ENCODE peak calls at places on chromosome 20, in six cellular contexts. One of them, this sample, is unnamed.

GRCh38 chr20:60258255-60258863 is 300.1 kb downstream of the CDH26 start:
- DNase-seq in hepatocyte: no peak
- DNase-seq in endothelial cell of umbilical vein: no peak
- DNase-seq in PC-3: no peak
- DNase-seq in fibroblast of lung: no peak
- DNase-seq in H9: no peak
- DNase-seq in this sample: no peak

GRCh38 chr20:37095108-37095608 is 639 bp downstream of the RBL1 start:
- DNase-seq in fibroblast of lung: peak
- DNase-seq in hepatocyte: peak
- DNase-seq in PC-3: no peak
- DNase-seq in endothelial cell of umbilical vein: no peak
- DNase-seq in H9: no peak
- DNase-seq in this sample: peak

GRCh38 chr20:43925215-43925614 is 10.6 kb downstream of the TOX2 start:
- DNase-seq in fibroblast of lung: no peak
- DNase-seq in hepatocyte: no peak
- DNase-seq in PC-3: no peak
- DNase-seq in H9: no peak
- DNase-seq in endothelial cell of umbilical vein: no peak
- DNase-seq in this sample: no peak

GRCh38 chr20:50295762-50296449 is 105.3 kb downstream of the CEBPB start:
- DNase-seq in endothelial cell of umbilical vein: no peak
- DNase-seq in hepatocyte: no peak
- DNase-seq in PC-3: no peak
- DNase-seq in fibroblast of lung: no peak
- DNase-seq in H9: no peak
- DNase-seq in this sample: no peak

GRCh38 chr20:32632461-32633354 is 41.0 kb downstream of the C20orf203 start:
- DNase-seq in fibroblast of lung: no peak
- DNase-seq in hepatocyte: no peak
- DNase-seq in endothelial cell of umbilical vein: no peak
- DNase-seq in PC-3: no peak
- DNase-seq in H9: no peak
- DNase-seq in this sample: no peak

GRCh38 chr20:8646716-8647115 is 422.2 kb upstream of the PLCB4 start:
- DNase-seq in hepatocyte: no peak
- DNase-seq in fibroblast of lung: no peak
- DNase-seq in PC-3: no peak
- DNase-seq in endothelial cell of umbilical vein: no peak
- DNase-seq in H9: no peak
- DNase-seq in this sample: peak

GRCh38 chr20:11891081-11891826 is 26.4 kb upstream of the BTBD3 start:
- DNase-seq in endothelial cell of umbilical vein: peak
- DNase-seq in PC-3: peak
- DNase-seq in H9: peak
- DNase-seq in hepatocyte: peak
- DNase-seq in fibroblast of lung: peak
- DNase-seq in this sample: peak

GRCh38 chr20:36461600-36462439 is 79.5 kb upstream of the MYL9 start:
- DNase-seq in fibroblast of lung: peak
- DNase-seq in PC-3: peak
- DNase-seq in hepatocyte: peak
- DNase-seq in H9: peak
- DNase-seq in endothelial cell of umbilical vein: peak
- DNase-seq in this sample: peak

GRCh38 chr20:25148982-25149846 is 46.3 kb upstream of the ENTPD6 start:
- DNase-seq in hepatocyte: no peak
- DNase-seq in H9: no peak
- DNase-seq in endothelial cell of umbilical vein: no peak
- DNase-seq in PC-3: no peak
- DNase-seq in fibroblast of lung: peak
- DNase-seq in this sample: no peak

GRCh38 chr20:52978851-52979250 is 6.7 kb downstream of the TSHZ2 start:
- DNase-seq in endothelial cell of umbilical vein: no peak
- DNase-seq in PC-3: no peak
- DNase-seq in fibroblast of lung: no peak
- DNase-seq in hepatocyte: no peak
- DNase-seq in H9: no peak
- DNase-seq in this sample: peak

GRCh38 chr20:9185511-9185910 is 116.6 kb downstream of the PLCB4 start:
- DNase-seq in H9: no peak
- DNase-seq in fibroblast of lung: peak
- DNase-seq in PC-3: peak
- DNase-seq in endothelial cell of umbilical vein: peak
- DNase-seq in hepatocyte: no peak
- DNase-seq in this sample: no peak

DNA sequence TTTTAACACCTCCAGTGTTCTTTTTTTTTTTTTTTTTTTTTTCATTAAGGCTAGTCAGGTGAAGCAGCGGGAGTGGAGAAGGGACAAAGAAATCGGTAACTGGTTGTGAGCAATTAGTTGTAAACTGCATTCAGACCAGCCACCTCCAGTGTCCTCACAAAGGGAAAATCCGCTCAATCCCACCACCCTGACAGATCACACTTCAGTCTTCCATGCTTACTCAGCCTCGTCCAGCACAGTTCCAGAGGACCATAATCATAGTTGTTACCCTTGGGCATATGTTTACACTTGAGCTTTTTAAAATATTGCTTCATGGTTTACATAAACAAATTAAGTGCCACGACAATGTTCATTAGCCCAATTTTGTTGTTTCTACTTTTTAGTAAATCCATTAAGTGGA is 10.2 kb downstream of the DYNLRB1 start:
- DNase-seq in PC-3: no peak
- DNase-seq in H9: no peak
- DNase-seq in fibroblast of lung: peak
- DNase-seq in endothelial cell of umbilical vein: no peak
- DNase-seq in hepatocyte: no peak
- DNase-seq in this sample: no peak
- H3K4me2 ChIP-seq in PC-3: peak
- H3K4me2 ChIP-seq in H9: no peak
- H3K4me2 ChIP-seq in fibroblast of lung: peak
- H3K4me2 ChIP-seq in endothelial cell of umbilical vein: peak
- H3K4me2 ChIP-seq in hepatocyte: peak
- H3K4me2 ChIP-seq in this sample: peak

GRCh38 chr20:63538204-63539091 is 1.3 kb upstream of the PTK6 start:
- DNase-seq in hepatocyte: peak
- DNase-seq in PC-3: peak
- DNase-seq in H9: no peak
- DNase-seq in endothelial cell of umbilical vein: no peak
- DNase-seq in fibroblast of lung: peak
- DNase-seq in this sample: no peak
- H3K27ac ChIP-seq in hepatocyte: no peak
- H3K27ac ChIP-seq in PC-3: peak
- H3K27ac ChIP-seq in H9: no peak
- H3K27ac ChIP-seq in endothelial cell of umbilical vein: no peak
- H3K27ac ChIP-seq in fibroblast of lung: no peak
- H3K27ac ChIP-seq in this sample: no peak

GRCh38 chr20:48686238-48687096 is 141.3 kb downstream of the PREX1 start:
- DNase-seq in H9: no peak
- DNase-seq in hepatocyte: peak
- DNase-seq in fibroblast of lung: peak
- DNase-seq in endothelial cell of umbilical vein: peak
- DNase-seq in PC-3: peak
- DNase-seq in this sample: no peak
- H3K4me2 ChIP-seq in H9: no peak
- H3K4me2 ChIP-seq in hepatocyte: peak
- H3K4me2 ChIP-seq in fibroblast of lung: peak
- H3K4me2 ChIP-seq in endothelial cell of umbilical vein: no peak
- H3K4me2 ChIP-seq in PC-3: no peak
- H3K4me2 ChIP-seq in this sample: no peak

DNA sequence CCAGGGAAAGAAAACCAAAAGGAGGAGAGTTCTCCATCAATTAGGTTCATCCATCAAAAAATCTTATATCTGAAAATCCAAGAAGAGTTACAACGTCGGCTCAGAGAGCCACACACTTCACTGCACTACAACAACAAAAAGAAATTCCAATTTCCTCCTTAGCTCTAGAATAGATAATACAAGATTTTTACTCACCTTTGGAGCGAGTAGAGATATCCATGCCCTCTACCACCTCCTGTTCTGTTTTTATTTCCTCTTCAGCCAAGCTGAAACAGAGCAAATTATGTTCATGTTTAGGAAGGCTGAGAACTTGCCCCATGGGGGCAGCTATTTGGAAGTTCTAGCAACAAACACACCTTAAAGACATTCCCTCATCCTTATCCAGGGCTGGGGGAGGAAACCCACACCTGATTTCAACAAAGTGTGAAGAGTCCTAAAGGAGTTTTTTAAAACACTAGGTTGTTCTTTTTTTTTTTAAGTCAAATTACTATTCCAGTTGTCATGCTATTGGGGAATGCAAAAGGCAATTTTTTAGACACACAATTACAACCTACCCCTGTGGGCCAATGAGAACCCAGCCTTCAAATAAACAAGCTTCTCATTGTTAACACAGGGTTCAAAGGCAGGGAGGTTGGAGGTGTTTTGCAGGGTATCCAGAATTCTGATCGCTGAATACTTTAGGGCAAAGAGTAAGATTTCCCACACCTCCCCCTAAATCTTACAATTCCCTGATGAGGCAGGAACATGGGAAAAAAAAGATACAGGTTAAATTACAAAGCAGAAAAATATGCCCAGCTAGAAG is 8.6 kb downstream of the ZMYND8 start:
- DNase-seq in PC-3: no peak
- DNase-seq in H9: no peak
- DNase-seq in hepatocyte: no peak
- DNase-seq in endothelial cell of umbilical vein: no peak
- DNase-seq in fibroblast of lung: no peak
- DNase-seq in this sample: no peak
- H3K27ac ChIP-seq in PC-3: no peak
- H3K27ac ChIP-seq in H9: peak
- H3K27ac ChIP-seq in hepatocyte: peak
- H3K27ac ChIP-seq in endothelial cell of umbilical vein: peak
- H3K27ac ChIP-seq in fibroblast of lung: no peak
- H3K27ac ChIP-seq in this sample: no peak

DNA sequence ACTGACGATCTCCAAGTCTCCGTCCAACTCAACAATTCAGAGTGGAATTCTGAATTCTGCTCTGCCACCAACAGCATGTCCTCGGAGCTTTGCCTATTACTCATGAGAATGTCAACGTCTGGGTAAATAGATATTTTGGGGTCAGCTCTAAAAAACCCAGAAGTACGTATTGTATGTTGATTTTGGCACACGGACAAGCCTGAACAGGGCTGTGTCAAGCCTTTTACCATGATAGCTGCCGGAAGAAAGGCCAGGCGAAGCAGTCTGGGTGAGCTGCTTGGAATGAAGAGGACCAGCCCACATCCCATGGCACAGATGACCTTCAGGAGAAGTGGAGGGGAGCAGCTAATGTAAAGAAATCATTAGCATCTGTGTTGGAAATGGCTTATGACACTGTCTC is 88.0 kb upstream of the JAG1 start:
- DNase-seq in PC-3: peak
- DNase-seq in fibroblast of lung: peak
- DNase-seq in endothelial cell of umbilical vein: peak
- DNase-seq in hepatocyte: no peak
- DNase-seq in H9: no peak
- DNase-seq in this sample: no peak
- H3K4me2 ChIP-seq in PC-3: peak
- H3K4me2 ChIP-seq in fibroblast of lung: no peak
- H3K4me2 ChIP-seq in endothelial cell of umbilical vein: peak
- H3K4me2 ChIP-seq in hepatocyte: no peak
- H3K4me2 ChIP-seq in H9: no peak
- H3K4me2 ChIP-seq in this sample: no peak

DNA sequence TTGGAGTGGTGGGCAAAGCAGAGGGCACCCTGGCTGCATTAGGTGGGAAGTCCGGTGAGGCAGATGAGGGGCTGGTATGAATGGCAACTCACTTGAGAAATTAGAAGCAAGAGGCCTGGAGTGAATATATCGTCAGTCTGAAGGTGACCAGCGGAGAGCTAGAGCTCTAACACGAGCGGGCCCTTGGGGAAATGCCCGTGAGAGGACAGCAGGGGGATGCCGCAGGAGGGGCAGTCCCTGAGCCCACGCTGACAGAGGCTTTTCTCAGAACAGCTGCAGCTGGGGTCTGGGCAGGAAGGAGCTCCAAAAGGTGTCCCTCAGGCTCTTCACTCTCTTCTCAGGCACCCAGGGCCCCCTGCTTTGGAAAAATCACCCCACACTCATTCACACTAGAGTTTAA is 32.0 kb upstream of the CD93 start:
- DNase-seq in endothelial cell of umbilical vein: no peak
- DNase-seq in fibroblast of lung: no peak
- DNase-seq in PC-3: no peak
- DNase-seq in hepatocyte: no peak
- DNase-seq in H9: no peak
- DNase-seq in this sample: no peak
- H3K27ac ChIP-seq in endothelial cell of umbilical vein: no peak
- H3K27ac ChIP-seq in fibroblast of lung: no peak
- H3K27ac ChIP-seq in PC-3: no peak
- H3K27ac ChIP-seq in hepatocyte: no peak
- H3K27ac ChIP-seq in H9: no peak
- H3K27ac ChIP-seq in this sample: no peak

GRCh38 chr20:51531141-51531710 is 11.3 kb downstream of the NFATC2 start:
- DNase-seq in fibroblast of lung: no peak
- DNase-seq in endothelial cell of umbilical vein: no peak
- DNase-seq in H9: no peak
- DNase-seq in PC-3: peak
- DNase-seq in hepatocyte: no peak
- DNase-seq in this sample: peak
- H3K4me2 ChIP-seq in fibroblast of lung: no peak
- H3K4me2 ChIP-seq in endothelial cell of umbilical vein: no peak
- H3K4me2 ChIP-seq in H9: no peak
- H3K4me2 ChIP-seq in PC-3: peak
- H3K4me2 ChIP-seq in hepatocyte: no peak
- H3K4me2 ChIP-seq in this sample: no peak

GRCh38 chr20:44966030-44966961 is at the start of gene STK4:
- DNase-seq in PC-3: peak
- DNase-seq in fibroblast of lung: peak
- DNase-seq in H9: peak
- DNase-seq in hepatocyte: peak
- DNase-seq in endothelial cell of umbilical vein: peak
- DNase-seq in this sample: peak
- H3K27ac ChIP-seq in PC-3: peak
- H3K27ac ChIP-seq in fibroblast of lung: peak
- H3K27ac ChIP-seq in H9: peak
- H3K27ac ChIP-seq in hepatocyte: peak
- H3K27ac ChIP-seq in endothelial cell of umbilical vein: peak
- H3K27ac ChIP-seq in this sample: peak